ENCODE peak calls at places on chromosomes 3 and 15, in seven cellular contexts. S is Caco-2; J is stimulated activated naive CD8-positive, alpha-beta T cell treated with anti-CD3 and anti-CD28 coated beads, Interleukin-15, Interleukin-2, amounts not matched to agents 100 U/mL and 50 U/mL, for 24 hours; Q is cardiac muscle cell; T is RPMI8226; E is MV-4-11; O is HS-27A. Y is an unnamed sample.

GRCh38 chr3:66991478-66991877 is 6.6 kb upstream of the KBTBD8 start:
- DNase-seq in E (peak; percentile 84), Q (peak; percentile 90), J (no peak), T (no peak), O (no peak), S (no peak), Y (peak; percentile 83)

GRCh38 chr3:149011676-149012075 is 20.3 kb downstream of the GYG1 start:
- DNase-seq in O (no peak), E (no peak), T (no peak), J (no peak), Q (no peak), S (no peak), Y (no peak)

GRCh38 chr15:51267714-51268105 is 70.7 kb downstream of the CYP19A1 start:
- DNase-seq in Q (peak; percentile 5), T (peak; percentile 38), S (no peak), J (no peak), O (no peak), E (no peak), Y (peak; percentile 24)

GRCh38 chr15:60672400-60672799 is 193.5 kb upstream of the ICE2 start:
- DNase-seq in T (no peak), J (no peak), S (no peak), O (no peak), Q (no peak), E (peak; percentile 24), Y (no peak)

GRCh38 chr3:71095511-71096305 is 487.8 kb downstream of the FOXP1 start:
- DNase-seq in Q (peak; percentile 50), J (no peak), S (no peak), O (no peak), T (no peak), E (no peak), Y (no peak)

GRCh38 chr15:51367322-51367976 is 26.0 kb downstream of the GLDN start:
- DNase-seq in J (no peak), Q (no peak), S (no peak), T (no peak), O (no peak), E (no peak), Y (no peak)

GRCh38 chr15:76084263-76084662 is 24.5 kb downstream of the TMEM266 start:
- DNase-seq in J (no peak), T (no peak), O (no peak), E (no peak), S (no peak), Q (no peak), Y (no peak)

GRCh38 chr3:147846854-147847453 is 437.8 kb downstream of the ZIC1 start:
- DNase-seq in T (no peak), O (no peak), Q (no peak), E (no peak), J (no peak), S (no peak), Y (no peak)

GRCh38 chr15:95162521-95162920 is 931.2 kb downstream of the MCTP2 start:
- DNase-seq in S (no peak), E (no peak), T (no peak), J (no peak), O (no peak), Q (no peak), Y (peak; percentile 34)

Y was measured in adipocyte.